ENCODE peak calls at places on chromosomes 7 and 10, in ten cellular contexts. I is H1; E is heart left ventricle; P is PC-3; A is body of pancreas; U is right atrium auricular region; O is CD4-positive, CD25-positive, alpha-beta regulatory T cell; T is suprapubic skin; V is K562; B is effector memory CD4-positive, alpha-beta T cell. H is an unnamed sample.

GRCh38 chr7:36175872-36176271 is 22.8 kb downstream of the EEPD1 start:
- DNase-seq in T (no peak), E (peak; percentile 49), B (no peak), U (no peak), O (no peak), I (no peak), A (no peak), P (no peak), V (no peak), H (no peak)

GRCh38 chr10:121077331-121077730 is 226.2 kb downstream of the WDR11 start:
- DNase-seq in E (no peak), U (peak; percentile 75), I (no peak), O (no peak), B (no peak), P (no peak), V (no peak), A (no peak), T (no peak), H (peak; percentile 91)

GRCh38 chr7:141550694-141551079 is 523 bp upstream of the AGK start:
- DNase-seq in T (peak; percentile 78), B (no peak), O (no peak), E (no peak), I (no peak), A (peak; percentile 13), P (no peak), V (no peak), U (no peak), H (no peak)

GRCh38 chr7:45574521-45575500 is 643 bp downstream of the ADCY1 start:
- DNase-seq in T (peak; percentile 79), U (no peak), E (no peak), A (peak; percentile 22), V (no peak), O (no peak), B (no peak), P (peak; percentile 44), I (no peak), H (peak; percentile 88)

GRCh38 chr10:102718220-102718619 is 3.8 kb downstream of the SFXN2 start:
- DNase-seq in P (no peak), T (no peak), U (no peak), A (no peak), E (peak; percentile 46), I (no peak), O (no peak), V (no peak), B (no peak), H (peak; percentile 67)

GRCh38 chr7:121023683-121024507 is 35.4 kb downstream of the CPED1 start:
- DNase-seq in E (no peak), B (no peak), P (no peak), A (no peak), V (no peak), I (no peak), O (no peak), U (no peak), T (no peak), H (no peak)

GRCh38 chr10:119246862-119247549 is 39.6 kb downstream of the GRK5 start:
- DNase-seq in V (no peak), E (no peak), O (no peak), B (no peak), P (peak; percentile 44), A (no peak), I (no peak), T (no peak), U (peak; percentile 89), H (no peak)

GRCh38 chr7:149245244-149245643 is 5.8 kb downstream of the ZNF212 start:
- DNase-seq in V (no peak), T (no peak), B (no peak), I (no peak), O (peak; percentile 21), P (peak; percentile 44), E (no peak), U (no peak), A (no peak), H (no peak)

GRCh38 chr10:63246361-63246760 is 113.2 kb downstream of the NRBF2 start:
- DNase-seq in E (no peak), A (no peak), U (no peak), P (peak; percentile 50), O (no peak), B (no peak), T (no peak), I (no peak), V (no peak), H (no peak)

GRCh38 chr10:63241898-63242297 is 108.8 kb downstream of the NRBF2 start:
- DNase-seq in E (no peak), B (no peak), P (no peak), A (no peak), O (peak; percentile 27), V (no peak), I (no peak), U (no peak), T (no peak), H (no peak)

GRCh38 chr10:63236113-63236935 is 103.2 kb downstream of the NRBF2 start:
- DNase-seq in E (no peak), O (peak; percentile 67), T (no peak), B (no peak), P (peak; percentile 100), V (peak; percentile 24), U (no peak), A (no peak), I (no peak), H (no peak)

GRCh38 chr10:63237396-63237795 is 104.3 kb downstream of the NRBF2 start:
- DNase-seq in O (no peak), A (no peak), I (no peak), V (no peak), E (no peak), B (no peak), T (no peak), U (no peak), P (peak; percentile 93), H (no peak)

GRCh38 chr10:63240807-63241206 is 107.7 kb downstream of the NRBF2 start:
- DNase-seq in P (no peak), O (no peak), E (no peak), I (no peak), V (no peak), U (no peak), T (no peak), B (no peak), A (no peak), H (no peak)
- H3K4me1 ChIP-seq in P (peaks cover 38% of the 10 kb centered on the region), O (peaks cover 67% of the 10 kb centered on the region), E (peaks cover 54% of the 10 kb centered on the region), I (peaks cover 4% of the 10 kb centered on the region), V (no peaks in the 10 kb centered on the region), U (peaks cover 71% of the 10 kb centered on the region), T (peaks cover 42% of the 10 kb centered on the region), B (peaks cover 26% of the 10 kb centered on the region), A (peaks cover 20% of the 10 kb centered on the region), H (peaks cover 21% of the 10 kb centered on the region)

GRCh38 chr7:55387062-55387965 is 22.2 kb downstream of the LANCL2 start:
- DNase-seq in A (no peak), V (no peak), I (no peak), T (no peak), O (peak; percentile 30), E (no peak), P (peak; percentile 31), U (no peak), B (no peak), H (peak; percentile 22)
- H3K9me3 ChIP-seq in A (peaks cover 15% of the 10 kb centered on the region), V (no peaks in the 10 kb centered on the region), I (peaks cover 53% of the 10 kb centered on the region), T (peaks cover 4% of the 10 kb centered on the region), O (peaks cover 15% of the 10 kb centered on the region), E (no peaks in the 10 kb centered on the region), P (peaks cover 25% of the 10 kb centered on the region), U (no peaks in the 10 kb centered on the region), B (peaks cover 8% of the 10 kb centered on the region), H (no peaks in the 10 kb centered on the region)

GRCh38 chr10:23155166-23155565 is 36.9 kb upstream of the PTF1A start:
- DNase-seq in U (no peak), V (no peak), I (no peak), P (no peak), B (no peak), A (no peak), E (no peak), T (no peak), O (no peak), H (no peak)

GRCh38 chr10:23156447-23157150 is 35.5 kb upstream of the PTF1A start:
- DNase-seq in T (no peak), A (no peak), O (no peak), B (no peak), P (no peak), U (no peak), I (no peak), E (no peak), V (no peak), H (no peak)

GRCh38 chr10:23158370-23158769 is 33.7 kb upstream of the PTF1A start:
- DNase-seq in I (no peak), O (peak; percentile 61), A (peak; percentile 73), B (no peak), T (no peak), V (peak; percentile 85), U (no peak), P (peak; percentile 64), E (no peak), H (peak; percentile 76)

GRCh38 chr10:23157239-23157661 is 34.9 kb upstream of the PTF1A start:
- DNase-seq in U (no peak), I (no peak), P (no peak), A (no peak), T (no peak), V (no peak), B (no peak), O (no peak), E (no peak), H (no peak)

DNA sequence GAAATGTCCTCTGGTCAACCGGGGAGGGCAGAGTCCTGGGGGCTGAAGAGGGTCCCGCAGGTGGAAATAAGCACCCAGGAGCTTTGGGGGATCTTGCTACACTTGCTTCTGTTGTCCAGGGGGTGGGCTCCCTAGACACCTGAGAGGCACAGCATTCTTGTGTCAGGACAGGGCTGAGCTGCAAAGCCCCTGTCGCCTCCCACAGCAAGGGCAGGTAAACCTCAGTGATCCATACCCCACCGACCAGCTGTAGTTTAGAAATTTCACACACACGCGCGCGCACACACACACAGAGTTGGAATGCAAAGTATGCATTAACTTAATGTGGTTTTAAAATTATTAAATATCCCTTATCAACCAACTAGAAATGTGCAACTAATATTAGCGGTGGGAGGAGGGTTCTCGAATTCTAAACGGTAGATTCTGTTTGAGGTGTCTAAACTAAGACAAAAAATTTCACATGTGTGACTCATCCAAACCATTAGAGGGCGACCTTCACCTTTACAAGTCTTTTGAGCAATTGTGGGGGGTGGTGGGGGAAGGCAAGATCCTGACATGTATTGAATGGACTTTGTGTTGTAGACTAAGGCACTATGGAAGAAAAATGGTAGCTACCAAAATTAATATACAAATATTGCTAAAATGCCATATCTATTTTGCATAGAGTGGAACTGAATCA is 34.3 kb upstream of the PTF1A start:
- DNase-seq in B (no peak), A (no peak), I (no peak), U (no peak), E (no peak), T (no peak), V (peak; percentile 51), O (peak; percentile 51), P (peak; percentile 39), H (peak; percentile 53)
- H3K4me3 ChIP-seq in B (no peak overlapping the region), A (no peak overlapping the region), I (no peak overlapping the region), U (no peak overlapping the region), E (no peak overlapping the region), T (no peak overlapping the region), V (no peak overlapping the region), O (no peak overlapping the region), P (no peak overlapping the region), H (no peak overlapping the region)

DNA sequence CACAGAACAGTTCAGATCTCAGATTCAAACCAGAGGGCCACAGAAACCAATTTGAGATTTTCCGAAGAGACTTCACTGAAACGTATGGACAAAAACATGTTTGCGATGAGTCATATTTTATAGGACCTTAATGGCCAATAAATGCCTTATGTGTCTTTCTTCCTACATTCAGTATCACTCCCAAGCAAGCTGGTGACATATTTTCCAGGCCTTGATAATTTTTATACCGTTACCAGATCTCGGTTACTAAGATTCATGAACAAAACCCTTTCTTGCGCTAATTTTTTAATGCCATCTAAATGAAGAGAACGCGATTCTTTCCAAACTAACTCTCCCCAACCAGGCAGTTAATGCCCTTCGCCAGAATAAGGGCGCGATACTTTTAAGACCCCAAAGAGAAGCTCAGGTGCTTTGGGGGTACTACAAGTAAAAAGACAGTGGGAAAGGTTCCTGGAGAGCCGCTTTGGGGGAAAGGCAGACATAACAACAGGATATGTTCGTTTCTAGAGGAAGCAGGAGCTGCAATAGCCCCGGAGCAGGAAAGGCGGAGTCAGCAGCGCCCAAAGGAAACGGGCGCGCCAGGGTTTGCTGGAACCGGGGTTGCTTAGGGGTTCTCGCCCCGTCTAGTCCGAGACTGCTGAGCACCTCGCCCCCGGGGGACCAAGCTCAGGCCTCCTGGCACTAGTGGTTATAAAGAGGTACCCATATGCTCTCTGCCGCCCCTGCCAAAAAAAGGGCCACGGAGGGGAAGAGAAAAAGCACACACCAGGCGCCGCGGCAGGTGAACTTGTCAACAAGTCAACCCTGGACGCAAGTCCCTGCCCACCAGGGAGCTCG is 878 bp downstream of the ICA1 start:
- DNase-seq in E (peak; percentile 73), T (peak; percentile 82), A (peak; percentile 67), B (no peak), I (no peak), V (peak; percentile 28), O (peak; percentile 25), U (peak; percentile 65), P (peak; percentile 74), H (peak; percentile 46)
- H3K4me1 ChIP-seq in E (peaks cover 10% of the 10 kb centered on the region), T (peaks cover 18% of the 10 kb centered on the region), A (peaks cover 27% of the 10 kb centered on the region), B (peaks cover 4% of the 10 kb centered on the region), I (no peaks in the 10 kb centered on the region), V (peaks cover 10% of the 10 kb centered on the region), O (peaks cover 17% of the 10 kb centered on the region), U (peaks cover 21% of the 10 kb centered on the region), P (peaks cover 16% of the 10 kb centered on the region), H (no peaks in the 10 kb centered on the region)

H was measured in cardiac muscle cell.